ENCODE peak calls at places on chromosomes 6 and 20, in eight cellular contexts. One of them, this sample, is unnamed.
A peak's percentile ranks its signal among the peaks of the same experiment; 100 is the strongest.

GRCh38 chr6:151675746-151676459 is 131.6 kb upstream of the ESR1 start:
- DNase-seq in PC-9: peak; percentile 46
- DNase-seq in A549: peak; percentile 56
- DNase-seq in adrenal gland: no peak
- DNase-seq in A673: peak; percentile 43
- DNase-seq in esophagus squamous epithelium: no peak
- DNase-seq in heart left ventricle: no peak
- DNase-seq in SJSA1: no peak
- DNase-seq in this sample: peak; percentile 18

GRCh38 chr6:132270745-132271414 is 130.4 kb downstream of the MOXD1 start:
- DNase-seq in PC-9: no peak
- DNase-seq in A549: no peak
- DNase-seq in adrenal gland: no peak
- DNase-seq in A673: no peak
- DNase-seq in esophagus squamous epithelium: no peak
- DNase-seq in heart left ventricle: no peak
- DNase-seq in SJSA1: no peak
- DNase-seq in this sample: no peak

GRCh38 chr6:130697661-130698535 is 129.3 kb upstream of the SMLR1 start:
- DNase-seq in PC-9: no peak
- DNase-seq in A549: peak; percentile 25
- DNase-seq in adrenal gland: peak; percentile 27
- DNase-seq in A673: peak; percentile 76
- DNase-seq in esophagus squamous epithelium: no peak
- DNase-seq in heart left ventricle: peak; percentile 19
- DNase-seq in SJSA1: peak; percentile 65
- DNase-seq in this sample: no peak

GRCh38 chr20:62200491-62201172 is 17.8 kb downstream of the MTG2 start:
- DNase-seq in PC-9: no peak
- DNase-seq in A549: no peak
- DNase-seq in adrenal gland: no peak
- DNase-seq in A673: no peak
- DNase-seq in esophagus squamous epithelium: no peak
- DNase-seq in heart left ventricle: no peak
- DNase-seq in SJSA1: no peak
- DNase-seq in this sample: no peak

GRCh38 chr6:37103169-37104039 is 66.5 kb upstream of the PIM1 start:
- DNase-seq in PC-9: peak; percentile 93
- DNase-seq in A549: peak; percentile 56
- DNase-seq in adrenal gland: peak; percentile 85
- DNase-seq in A673: peak; percentile 34
- DNase-seq in esophagus squamous epithelium: no peak
- DNase-seq in heart left ventricle: peak; percentile 71
- DNase-seq in SJSA1: no peak
- DNase-seq in this sample: no peak

GRCh38 chr6:3928111-3928510 is 78.9 kb downstream of the FAM50B start:
- DNase-seq in PC-9: no peak
- DNase-seq in A549: no peak
- DNase-seq in adrenal gland: no peak
- DNase-seq in A673: no peak
- DNase-seq in esophagus squamous epithelium: no peak
- DNase-seq in heart left ventricle: no peak
- DNase-seq in SJSA1: no peak
- DNase-seq in this sample: no peak

GRCh38 chr20:49486064-49486463 is 3.6 kb upstream of the KCNB1 start:
- DNase-seq in PC-9: no peak
- DNase-seq in A549: no peak
- DNase-seq in adrenal gland: no peak
- DNase-seq in A673: no peak
- DNase-seq in esophagus squamous epithelium: no peak
- DNase-seq in heart left ventricle: no peak
- DNase-seq in SJSA1: no peak
- DNase-seq in this sample: no peak

GRCh38 chr20:58618694-58619540 is 32.2 kb upstream of the STX16 start:
- DNase-seq in PC-9: no peak
- DNase-seq in A549: no peak
- DNase-seq in adrenal gland: no peak
- DNase-seq in A673: no peak
- DNase-seq in esophagus squamous epithelium: no peak
- DNase-seq in heart left ventricle: no peak
- DNase-seq in SJSA1: peak; percentile 52
- DNase-seq in this sample: no peak

GRCh38 chr6:33967966-33968724 is 164.3 kb upstream of the MLN start:
- DNase-seq in PC-9: no peak
- DNase-seq in A549: peak; percentile 11
- DNase-seq in adrenal gland: no peak
- DNase-seq in A673: peak; percentile 28
- DNase-seq in esophagus squamous epithelium: no peak
- DNase-seq in heart left ventricle: no peak
- DNase-seq in SJSA1: no peak
- DNase-seq in this sample: no peak

GRCh38 chr6:52640170-52640569 is 30.7 kb upstream of the TMEM14A start:
- DNase-seq in PC-9: no peak
- DNase-seq in A549: no peak
- DNase-seq in adrenal gland: no peak
- DNase-seq in A673: no peak
- DNase-seq in esophagus squamous epithelium: no peak
- DNase-seq in heart left ventricle: no peak
- DNase-seq in SJSA1: no peak
- DNase-seq in this sample: no peak

GRCh38 chr6:2178125-2178524 is 67.3 kb downstream of the GMDS start:
- DNase-seq in PC-9: no peak
- DNase-seq in A549: no peak
- DNase-seq in adrenal gland: no peak
- DNase-seq in A673: no peak
- DNase-seq in esophagus squamous epithelium: no peak
- DNase-seq in heart left ventricle: no peak
- DNase-seq in SJSA1: no peak
- DNase-seq in this sample: no peak

GRCh38 chr6:2168480-2168879 is 76.9 kb downstream of the GMDS start:
- DNase-seq in PC-9: no peak
- DNase-seq in A549: no peak
- DNase-seq in adrenal gland: no peak
- DNase-seq in A673: no peak
- DNase-seq in esophagus squamous epithelium: no peak
- DNase-seq in heart left ventricle: no peak
- DNase-seq in SJSA1: peak; percentile 54
- DNase-seq in this sample: no peak

GRCh38 chr6:2171728-2172127 is 73.7 kb downstream of the GMDS start:
- DNase-seq in PC-9: no peak
- DNase-seq in A549: no peak
- DNase-seq in adrenal gland: no peak
- DNase-seq in A673: no peak
- DNase-seq in esophagus squamous epithelium: no peak
- DNase-seq in heart left ventricle: no peak
- DNase-seq in SJSA1: no peak
- DNase-seq in this sample: no peak

DNA sequence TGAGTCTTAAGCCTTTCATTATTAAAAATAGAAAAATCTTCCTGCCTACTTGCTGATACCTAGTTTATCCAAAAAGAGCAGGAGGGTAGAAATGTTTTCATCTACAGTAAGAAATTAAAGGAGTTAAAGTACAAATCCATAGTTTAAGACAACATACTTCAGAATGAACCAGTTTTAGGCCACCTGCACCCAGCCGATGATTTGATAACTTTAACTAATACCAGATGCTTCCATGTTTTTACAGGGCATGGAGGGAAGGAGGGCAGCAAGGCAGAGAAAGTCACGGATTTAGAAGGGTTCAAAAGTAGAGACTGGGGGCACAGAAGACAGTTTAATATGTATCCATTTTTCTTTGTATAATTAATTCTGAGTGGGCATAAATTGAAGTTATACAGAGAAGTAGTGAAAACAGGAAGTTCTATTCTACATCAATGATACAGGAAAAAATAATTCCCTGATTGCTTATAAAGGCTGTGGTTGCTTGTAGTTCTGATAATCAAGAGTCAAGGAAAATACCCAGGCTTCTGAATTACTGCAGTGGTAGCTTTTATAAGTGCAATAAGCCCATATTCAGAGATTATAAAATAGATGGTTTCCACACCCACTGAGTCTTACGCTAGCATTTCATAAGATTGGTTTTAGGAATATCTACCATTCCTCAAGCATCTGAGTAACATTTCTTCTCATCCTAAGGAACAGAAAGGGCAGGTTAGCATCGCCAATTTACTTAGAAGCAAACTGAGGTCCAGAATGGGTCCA is 72.0 kb downstream of the GMDS start:
- DNase-seq in PC-9: no peak
- DNase-seq in A549: no peak
- DNase-seq in adrenal gland: no peak
- DNase-seq in A673: no peak
- DNase-seq in esophagus squamous epithelium: no peak
- DNase-seq in heart left ventricle: no peak
- DNase-seq in SJSA1: no peak
- DNase-seq in this sample: no peak
- H3K9me3 ChIP-seq in PC-9: no peaks in the 10 kb centered on the region
- H3K9me3 ChIP-seq in A549: no peaks in the 10 kb centered on the region
- H3K9me3 ChIP-seq in adrenal gland: no peaks in the 10 kb centered on the region
- H3K9me3 ChIP-seq in A673: no peaks in the 10 kb centered on the region
- H3K9me3 ChIP-seq in esophagus squamous epithelium: no peaks in the 10 kb centered on the region
- H3K9me3 ChIP-seq in heart left ventricle: no peaks in the 10 kb centered on the region
- H3K9me3 ChIP-seq in SJSA1: no peaks in the 10 kb centered on the region
- H3K9me3 ChIP-seq in this sample: no peaks in the 10 kb centered on the region

GRCh38 chr20:55528482-55528881 is 476.8 kb downstream of the CBLN4 start:
- DNase-seq in PC-9: no peak
- DNase-seq in A549: no peak
- DNase-seq in adrenal gland: no peak
- DNase-seq in A673: no peak
- DNase-seq in esophagus squamous epithelium: no peak
- DNase-seq in heart left ventricle: no peak
- DNase-seq in SJSA1: no peak
- DNase-seq in this sample: no peak

GRCh38 chr20:55535366-55535765 is 470.0 kb downstream of the CBLN4 start:
- DNase-seq in PC-9: no peak
- DNase-seq in A549: no peak
- DNase-seq in adrenal gland: no peak
- DNase-seq in A673: no peak
- DNase-seq in esophagus squamous epithelium: no peak
- DNase-seq in heart left ventricle: no peak
- DNase-seq in SJSA1: no peak
- DNase-seq in this sample: no peak

GRCh38 chr20:55533601-55534000 is 471.7 kb downstream of the CBLN4 start:
- DNase-seq in PC-9: no peak
- DNase-seq in A549: no peak
- DNase-seq in adrenal gland: no peak
- DNase-seq in A673: no peak
- DNase-seq in esophagus squamous epithelium: no peak
- DNase-seq in heart left ventricle: no peak
- DNase-seq in SJSA1: no peak
- DNase-seq in this sample: no peak

GRCh38 chr20:55530763-55531162 is 474.6 kb downstream of the CBLN4 start:
- DNase-seq in PC-9: no peak
- DNase-seq in A549: no peak
- DNase-seq in adrenal gland: no peak
- DNase-seq in A673: no peak
- DNase-seq in esophagus squamous epithelium: no peak
- DNase-seq in heart left ventricle: no peak
- DNase-seq in SJSA1: no peak
- DNase-seq in this sample: no peak
- H3K9me3 ChIP-seq in PC-9: no peaks in the 10 kb centered on the region
- H3K9me3 ChIP-seq in A549: no peaks in the 10 kb centered on the region
- H3K9me3 ChIP-seq in adrenal gland: no peaks in the 10 kb centered on the region
- H3K9me3 ChIP-seq in A673: peaks cover 27% of the 10 kb centered on the region
- H3K9me3 ChIP-seq in esophagus squamous epithelium: no peaks in the 10 kb centered on the region
- H3K9me3 ChIP-seq in heart left ventricle: no peaks in the 10 kb centered on the region
- H3K9me3 ChIP-seq in SJSA1: no peaks in the 10 kb centered on the region
- H3K9me3 ChIP-seq in this sample: no peaks in the 10 kb centered on the region

GRCh38 chr20:16158976-16159286 is 414.3 kb downstream of the KIF16B start:
- DNase-seq in PC-9: no peak
- DNase-seq in A549: no peak
- DNase-seq in adrenal gland: no peak
- DNase-seq in A673: no peak
- DNase-seq in esophagus squamous epithelium: no peak
- DNase-seq in heart left ventricle: no peak
- DNase-seq in SJSA1: no peak
- DNase-seq in this sample: no peak

GRCh38 chr20:16158090-16158975 is 414.9 kb downstream of the KIF16B start:
- DNase-seq in PC-9: no peak
- DNase-seq in A549: no peak
- DNase-seq in adrenal gland: peak; percentile 16
- DNase-seq in A673: no peak
- DNase-seq in esophagus squamous epithelium: no peak
- DNase-seq in heart left ventricle: no peak
- DNase-seq in SJSA1: no peak
- DNase-seq in this sample: no peak
- H3K9me3 ChIP-seq in PC-9: peaks cover 7% of the 10 kb centered on the region
- H3K9me3 ChIP-seq in A549: peaks cover 6% of the 10 kb centered on the region
- H3K9me3 ChIP-seq in adrenal gland: peaks cover 7% of the 10 kb centered on the region
- H3K9me3 ChIP-seq in A673: peaks cover 20% of the 10 kb centered on the region
- H3K9me3 ChIP-seq in esophagus squamous epithelium: no peaks in the 10 kb centered on the region
- H3K9me3 ChIP-seq in heart left ventricle: peaks cover 8% of the 10 kb centered on the region
- H3K9me3 ChIP-seq in SJSA1: no peaks in the 10 kb centered on the region
- H3K9me3 ChIP-seq in this sample: no peaks in the 10 kb centered on the region

DNA sequence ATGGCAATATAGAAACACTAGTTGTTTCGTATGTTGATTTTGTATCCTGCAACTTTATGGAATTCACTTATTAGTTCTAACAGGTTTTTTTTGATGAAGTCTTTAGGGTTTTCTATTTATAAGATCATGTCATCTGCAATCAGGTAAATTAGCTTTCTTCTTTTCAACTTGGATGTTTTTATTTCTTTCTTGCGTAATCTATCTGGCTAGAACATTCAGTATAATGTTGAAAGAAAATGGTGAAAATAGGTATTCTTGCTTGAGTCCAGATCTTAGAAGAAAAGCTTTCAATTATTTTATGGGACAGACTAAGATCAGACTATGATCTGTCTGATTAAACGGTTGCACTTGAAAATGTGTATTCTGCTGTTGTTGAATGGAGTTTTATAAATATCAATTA is 820.8 kb upstream of the ADGRB3 start:
- DNase-seq in PC-9: no peak
- DNase-seq in A549: no peak
- DNase-seq in adrenal gland: no peak
- DNase-seq in A673: no peak
- DNase-seq in esophagus squamous epithelium: no peak
- DNase-seq in heart left ventricle: no peak
- DNase-seq in SJSA1: no peak
- DNase-seq in this sample: no peak
- H3K9me3 ChIP-seq in PC-9: peaks cover 8% of the 10 kb centered on the region
- H3K9me3 ChIP-seq in A549: no peaks in the 10 kb centered on the region
- H3K9me3 ChIP-seq in adrenal gland: peaks cover 11% of the 10 kb centered on the region
- H3K9me3 ChIP-seq in A673: peaks cover 26% of the 10 kb centered on the region
- H3K9me3 ChIP-seq in esophagus squamous epithelium: no peaks in the 10 kb centered on the region
- H3K9me3 ChIP-seq in heart left ventricle: peaks cover 33% of the 10 kb centered on the region
- H3K9me3 ChIP-seq in SJSA1: peaks cover 4% of the 10 kb centered on the region
- H3K9me3 ChIP-seq in this sample: no peaks in the 10 kb centered on the region

This sample was measured in T-helper 17 cell.